ENCODE peak calls at places on chromosomes 13 and 19, in eight cellular contexts. D, H, W, O, Q, N, V and Z are unnamed samples.

GRCh38 chr13:37194428-37194861 is 89.0 kb upstream of the CSNK1A1L start:
- DNase-seq in D (no peak), H (peak), W (no peak), O (no peak), Q (no peak), N (peak), V (peak), Z (no peak)

GRCh38 chr19:29499921-29500590 is 25.7 kb upstream of the VSTM2B start:
- DNase-seq in D (peak), H (no peak), W (no peak), O (no peak), Q (no peak), N (no peak), V (no peak), Z (no peak)

GRCh38 chr13:24307211-24308067 is 1.9 kb upstream of the C1QTNF9 start:
- DNase-seq in D (no peak), H (no peak), W (no peak), O (no peak), Q (no peak), N (no peak), V (no peak), Z (no peak)

GRCh38 chr13:57264965-57265364 is 98.0 kb downstream of the PRR20E start:
- DNase-seq in D (no peak), H (no peak), W (no peak), O (no peak), Q (no peak), N (no peak), V (no peak), Z (no peak)

GRCh38 chr13:96011291-96011875 is 41.8 kb downstream of the UGGT2 start:
- DNase-seq in D (no peak), H (no peak), W (no peak), O (no peak), Q (no peak), N (peak), V (peak), Z (no peak)

GRCh38 chr19:18479964-18480723 is 41.7 kb downstream of the ELL start:
- DNase-seq in D (peak), H (no peak), W (no peak), O (no peak), Q (peak), N (peak), V (peak), Z (peak)

GRCh38 chr19:2059422-2060201 is 8.6 kb upstream of the MKNK2 start:
- DNase-seq in D (peak), H (peak), W (peak), O (no peak), Q (peak), N (peak), V (peak), Z (peak)

GRCh38 chr19:12788682-12789097 is 2.6 kb upstream of the JUNB start:
- DNase-seq in D (peak), H (peak), W (peak), O (no peak), Q (peak), N (peak), V (peak), Z (no peak)

GRCh38 chr19:3966051-3967017 is 4.6 kb downstream of the DAPK3 start:
- DNase-seq in D (no peak), H (no peak), W (peak), O (no peak), Q (no peak), N (no peak), V (no peak), Z (no peak)

GRCh38 chr13:111318396-111318795 is 2.0 kb upstream of the TEX29 start:
- DNase-seq in D (no peak), H (no peak), W (no peak), O (no peak), Q (peak), N (no peak), V (no peak), Z (no peak)

GRCh38 chr13:45838171-45838745 is 13.3 kb downstream of the SIAH3 start:
- DNase-seq in D (no peak), H (no peak), W (no peak), O (no peak), Q (no peak), N (no peak), V (no peak), Z (no peak)

GRCh38 chr13:110759710-110760109 is 46.2 kb downstream of the ING1 start:
- DNase-seq in D (no peak), H (peak), W (no peak), O (peak), Q (no peak), N (peak), V (peak), Z (no peak)

GRCh38 chr13:99151516-99151915 is 49.1 kb upstream of the UBAC2 start:
- DNase-seq in D (no peak), H (peak), W (no peak), O (peak), Q (no peak), N (peak), V (peak), Z (peak)

GRCh38 chr13:29464105-29464679 is 131.3 kb downstream of the SLC7A1 start:
- DNase-seq in D (no peak), H (no peak), W (no peak), O (no peak), Q (no peak), N (no peak), V (no peak), Z (no peak)

GRCh38 chr19:3768748-3769099 is 3.3 kb downstream of the RAX2 start:
- DNase-seq in D (no peak), H (no peak), W (no peak), O (no peak), Q (peak), N (no peak), V (no peak), Z (no peak)

GRCh38 chr19:571127-571974 is 1.0 kb upstream of the BSG start:
- DNase-seq in D (peak), H (no peak), W (peak), O (no peak), Q (peak), N (peak), V (peak), Z (no peak)

GRCh38 chr13:65461590-65461989 is 1768.5 kb downstream of the PCDH9 start:
- DNase-seq in D (no peak), H (peak), W (no peak), O (peak), Q (no peak), N (peak), V (peak), Z (no peak)

GRCh38 chr19:2233601-2234280 is 2.4 kb downstream of the PLEKHJ1 start:
- DNase-seq in D (no peak), H (no peak), W (no peak), O (no peak), Q (no peak), N (no peak), V (no peak), Z (no peak)

GRCh38 chr13:36965767-36966166 is 33.4 kb downstream of the ALG5 start:
- DNase-seq in D (no peak), H (peak), W (no peak), O (peak), Q (no peak), N (peak), V (peak), Z (peak)

GRCh38 chr13:114095486-114095885 is 36.9 kb downstream of the RASA3 start:
- DNase-seq in D (peak), H (no peak), W (no peak), O (no peak), Q (no peak), N (no peak), V (no peak), Z (no peak)

GRCh38 chr13:105084931-105085330 is 1450.5 kb downstream of the EFNB2 start:
- DNase-seq in D (no peak), H (no peak), W (no peak), O (no peak), Q (no peak), N (no peak), V (no peak), Z (no peak)

GRCh38 chr19:46841458-46842083 is 9.1 kb downstream of the AP2S1 start:
- DNase-seq in D (peak), H (peak), W (no peak), O (no peak), Q (peak), N (peak), V (peak), Z (no peak)

GRCh38 chr19:46975918-46976782 is 43.5 kb upstream of the NPAS1 start:
- DNase-seq in D (peak), H (peak), W (peak), O (peak), Q (peak), N (peak), V (peak), Z (peak)

GRCh38 chr13:40910324-40911050 is 108.6 kb downstream of the ELF1 start:
- DNase-seq in D (no peak), H (peak), W (no peak), O (peak), Q (no peak), N (peak), V (peak), Z (no peak)

GRCh38 chr13:100600461-100600860 is 11.9 kb upstream of the GGACT start:
- DNase-seq in D (no peak), H (no peak), W (no peak), O (no peak), Q (no peak), N (no peak), V (no peak), Z (no peak)

GRCh38 chr13:108983273-108983672 is 353.9 kb downstream of the MYO16 start:
- DNase-seq in D (no peak), H (no peak), W (no peak), O (no peak), Q (no peak), N (no peak), V (no peak), Z (no peak)

GRCh38 chr13:30340367-30341184 is 33.2 kb upstream of the KATNAL1 start:
- DNase-seq in D (peak), H (peak), W (peak), O (peak), Q (peak), N (peak), V (peak), Z (peak)

GRCh38 chr19:58279042-58279924 is 528 bp downstream of the ZNF8 start:
- DNase-seq in D (peak), H (peak), W (peak), O (peak), Q (peak), N (peak), V (peak), Z (no peak)

GRCh38 chr19:2282062-2282861 is at the start of gene PEAK3:
- DNase-seq in D (peak), H (no peak), W (peak), O (no peak), Q (peak), N (peak), V (peak), Z (no peak)

GRCh38 chr19:48798937-48799336 is 11.9 kb downstream of the BCAT2 start:
- DNase-seq in D (no peak), H (peak), W (no peak), O (no peak), Q (no peak), N (peak), V (peak), Z (no peak)

GRCh38 chr19:15184776-15185175 is 16.0 kb downstream of the NOTCH3 start:
- DNase-seq in D (no peak), H (no peak), W (no peak), O (no peak), Q (no peak), N (no peak), V (no peak), Z (no peak)

GRCh38 chr13:35478384-35479222 is 2.1 kb upstream of the MAB21L1 start:
- DNase-seq in D (no peak), H (no peak), W (peak), O (no peak), Q (peak), N (peak), V (no peak), Z (no peak)

GRCh38 chr13:50936681-50937080 is 27.1 kb downstream of the RNASEH2B start:
- DNase-seq in D (no peak), H (no peak), W (no peak), O (no peak), Q (no peak), N (no peak), V (peak), Z (no peak)

GRCh38 chr19:2042485-2043268 is 8.4 kb downstream of the MKNK2 start:
- DNase-seq in D (peak), H (no peak), W (no peak), O (no peak), Q (peak), N (no peak), V (no peak), Z (no peak)

GRCh38 chr19:15185188-15185587 is 15.6 kb downstream of the NOTCH3 start:
- DNase-seq in D (no peak), H (no peak), W (no peak), O (no peak), Q (no peak), N (no peak), V (no peak), Z (no peak)

GRCh38 chr19:49591731-49592485 is 926 bp downstream of the PRR12 start:
- DNase-seq in D (peak), H (peak), W (peak), O (no peak), Q (peak), N (peak), V (peak), Z (no peak)

GRCh38 chr19:37953576-37954303 is 46.7 kb downstream of the SIPA1L3 start:
- DNase-seq in D (no peak), H (peak), W (peak), O (no peak), Q (no peak), N (peak), V (peak), Z (no peak)

GRCh38 chr13:51822106-51822840 is 18.3 kb upstream of the DHRS12 start:
- DNase-seq in D (no peak), H (no peak), W (no peak), O (no peak), Q (no peak), N (no peak), V (no peak), Z (no peak)

GRCh38 chr19:4089400-4089908 is 22.8 kb upstream of the ZBTB7A start:
- DNase-seq in D (peak), H (no peak), W (no peak), O (no peak), Q (peak), N (no peak), V (no peak), Z (no peak)